ENCODE peak calls at places on chromosomes 11 and 22, in seven cellular contexts. D, N, P, S, F, R and G are unnamed samples. For H3K79me2 and H3K4me1, the result is how much of the 10 kb centered on the place peaks cover.

GRCh38 chr22:22571862-22572261 is 12.8 kb upstream of the PRAME start:
- DNase-seq in D (no peak), N (no peak), P (no peak), S (no peak), F (no peak), R (no peak), G (no peak)

GRCh38 chr22:42214625-42215415 is 55.6 kb downstream of the TCF20 start:
- DNase-seq in D (no peak), N (peak), P (no peak), S (no peak), F (no peak), R (no peak), G (peak)

GRCh38 chr11:115848614-115849013 is 344.4 kb upstream of the CADM1 start:
- DNase-seq in D (no peak), N (no peak), P (no peak), S (no peak), F (no peak), R (no peak), G (no peak)

GRCh38 chr11:132202621-132203020 is 832.2 kb downstream of the NTM start:
- DNase-seq in D (no peak), N (no peak), P (no peak), S (no peak), F (no peak), R (no peak), G (no peak)

GRCh38 chr11:105274631-105275030 is 135.1 kb upstream of the CARD18 start:
- DNase-seq in D (no peak), N (no peak), P (no peak), S (no peak), F (no peak), R (no peak), G (no peak)

GRCh38 chr11:128620306-128621175 is 33.2 kb upstream of the ETS1 start:
- DNase-seq in D (no peak), N (no peak), P (peak), S (no peak), F (no peak), R (no peak), G (no peak)

GRCh38 chr11:131998020-131998419 is 627.6 kb downstream of the NTM start:
- DNase-seq in D (no peak), N (no peak), P (no peak), S (no peak), F (no peak), R (no peak), G (no peak)

GRCh38 chr11:64237484-64237951 is 3.1 kb downstream of the VEGFB start:
- DNase-seq in D (no peak), N (no peak), P (no peak), S (no peak), F (no peak), R (no peak), G (no peak)

GRCh38 chr11:14186376-14186775 is 172.6 kb downstream of the RRAS2 start:
- DNase-seq in D (no peak), N (no peak), P (no peak), S (no peak), F (no peak), R (no peak), G (peak)

GRCh38 chr11:45537617-45538016 is 127.8 kb downstream of the CHST1 start:
- DNase-seq in D (no peak), N (no peak), P (no peak), S (no peak), F (no peak), R (no peak), G (no peak)

GRCh38 chr22:19108807-19109197 is 13.4 kb downstream of the DGCR2 start:
- DNase-seq in D (no peak), N (no peak), P (no peak), S (peak), F (no peak), R (no peak), G (no peak)

DNA sequence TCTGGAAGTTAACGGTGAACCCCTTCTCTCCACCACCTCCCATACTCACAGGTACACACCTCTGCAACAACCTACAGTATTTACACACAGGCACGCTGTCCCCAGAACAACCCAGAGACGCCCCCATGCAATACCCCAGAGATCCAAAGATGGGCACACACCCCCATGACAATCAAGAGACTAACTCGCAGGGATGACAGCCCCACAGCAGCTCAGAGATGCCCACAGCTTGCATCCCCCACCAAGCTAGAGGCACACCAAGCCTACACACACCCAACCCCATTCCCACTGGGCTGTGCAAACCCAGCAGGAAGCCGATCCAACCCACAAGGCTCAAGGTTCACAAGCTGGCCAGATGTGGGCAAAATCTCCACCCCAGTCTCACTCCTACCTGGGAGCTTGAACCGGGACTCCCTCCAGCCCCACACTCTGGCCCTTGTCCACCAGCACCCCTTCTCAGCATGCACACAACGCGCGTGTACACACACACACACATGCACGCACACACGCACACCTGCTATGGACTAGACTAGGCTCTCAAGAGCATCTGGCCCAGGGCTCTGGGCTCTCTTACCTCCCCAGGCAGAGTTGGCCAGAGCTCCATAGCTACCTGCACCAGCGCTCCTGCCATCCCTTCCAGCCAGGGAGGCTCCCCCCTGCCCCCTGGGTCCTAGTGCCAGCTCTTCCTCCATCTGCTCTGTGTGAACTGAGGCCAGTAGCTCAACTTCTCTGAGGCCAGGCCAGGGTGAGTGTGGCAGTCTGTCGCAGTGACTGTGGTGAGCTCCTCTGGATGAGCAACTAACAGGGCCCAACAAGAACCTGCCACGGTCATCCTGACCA is 11.5 kb downstream of the STARD10 start:
- DNase-seq in D (no peak), N (peak), P (no peak), S (no peak), F (peak), R (no peak), G (peak)
- H3K4me3 ChIP-seq in D (peak), N (no peak), P (no peak), S (peak), F (peak), R (peak), G (peak)

GRCh38 chr11:107844041-107844440 is 14.5 kb downstream of the SLC35F2 start:
- DNase-seq in D (no peak), N (peak), P (no peak), S (peak), F (no peak), R (no peak), G (no peak)
- H3K79me2 ChIP-seq in D (half or more), N (under half), P (under half), S (half or more), F (half or more), R (half or more), G (under half)

GRCh38 chr11:20038364-20038893 is 121.8 kb downstream of the DBX1 start:
- DNase-seq in D (no peak), N (no peak), P (no peak), S (no peak), F (no peak), R (no peak), G (no peak)
- H3K4me1 ChIP-seq in D (under half), N (under half), P (under half), S (under half), F (under half), R (under half), G (under half)

GRCh38 chr11:20099527-20099926 is 60.7 kb downstream of the DBX1 start:
- DNase-seq in D (no peak), N (no peak), P (no peak), S (no peak), F (no peak), R (no peak), G (no peak)
- H3K4me3 ChIP-seq in D (no peak), N (no peak), P (no peak), S (no peak), F (no peak), R (no peak), G (no peak)

GRCh38 chr22:46070722-46071450 is 79.4 kb upstream of the PPARA start:
- DNase-seq in D (no peak), N (peak), P (peak), S (no peak), F (peak), R (no peak), G (peak)

GRCh38 chr22:46070215-46070721 is 80.1 kb upstream of the PPARA start:
- DNase-seq in D (no peak), N (peak), P (peak), S (peak), F (peak), R (no peak), G (peak)

GRCh38 chr22:46068176-46068907 is 82.0 kb upstream of the PPARA start:
- DNase-seq in D (no peak), N (no peak), P (no peak), S (no peak), F (no peak), R (no peak), G (no peak)

GRCh38 chr22:46068908-46069481 is 81.3 kb upstream of the PPARA start:
- DNase-seq in D (no peak), N (no peak), P (peak), S (peak), F (no peak), R (no peak), G (no peak)

DNA sequence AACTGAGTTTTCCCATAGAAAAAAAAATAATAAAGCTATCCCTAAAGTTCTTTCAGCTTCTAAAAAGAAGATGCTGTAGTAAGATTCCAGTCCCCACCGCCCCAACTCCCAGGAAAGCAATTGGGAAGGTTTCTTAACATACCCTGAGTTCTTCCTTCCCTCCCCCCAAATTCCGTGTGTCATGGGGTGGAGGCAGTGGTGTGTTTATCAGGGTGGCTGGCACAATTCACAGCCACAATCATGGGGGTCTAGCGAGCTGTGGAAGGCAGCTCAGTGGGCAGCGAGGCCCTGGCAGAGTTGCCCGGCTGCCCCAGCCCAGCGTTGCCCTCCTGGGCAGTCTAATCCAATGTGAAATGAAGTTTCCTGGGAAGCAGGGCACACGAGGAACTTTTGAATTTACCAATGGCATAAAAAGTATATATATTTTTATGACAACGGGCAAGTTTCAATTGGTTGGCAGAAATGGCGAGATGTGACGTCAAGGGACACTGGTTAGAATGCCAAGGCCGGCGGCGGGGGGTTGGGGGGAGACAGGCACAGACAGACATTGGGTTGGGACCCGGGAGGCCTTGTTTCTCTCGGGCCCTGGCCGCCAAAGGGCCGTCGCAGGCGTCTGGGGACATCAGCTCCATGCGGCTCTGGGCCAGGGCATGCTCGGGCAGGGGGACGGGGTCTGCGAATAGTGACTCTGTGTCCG is 80.7 kb upstream of the PPARA start:
- DNase-seq in D (no peak), N (no peak), P (peak), S (peak), F (no peak), R (no peak), G (no peak)
- H3K79me2 ChIP-seq in D (under half), N (under half), P (half or more), S (half or more), F (under half), R (under half), G (under half)